ENCODE peak calls at places on chromosomes 7 and 10, in seven cellular contexts. N, P, U, W, D, M and B are unnamed samples. For H3K4me1, the result is how much of the 10 kb centered on the place peaks cover.

GRCh38 chr10:101616415-101617101 is 28.4 kb downstream of the DPCD start:
- DNase-seq in N (no peak), P (no peak), U (no peak), W (peak), D (no peak), M (peak), B (no peak)

GRCh38 chr7:71784180-71784579 is 628.0 kb downstream of the CALN1 start:
- DNase-seq in N (no peak), P (no peak), U (no peak), W (no peak), D (no peak), M (peak), B (no peak)

GRCh38 chr7:78134256-78134655 is 335.7 kb downstream of the PHTF2 start:
- DNase-seq in N (peak), P (peak), U (no peak), W (peak), D (peak), M (peak), B (peak)

GRCh38 chr7:117750612-117751563 is 122.4 kb downstream of the CTTNBP2 start:
- DNase-seq in N (no peak), P (peak), U (no peak), W (peak), D (peak), M (peak), B (peak)

GRCh38 chr10:28668363-28669226 is 8.7 kb upstream of the BAMBI start:
- DNase-seq in N (peak), P (peak), U (peak), W (no peak), D (peak), M (peak), B (peak)

GRCh38 chr7:119720541-119720940 is 552.4 kb upstream of the KCND2 start:
- DNase-seq in N (peak), P (no peak), U (no peak), W (no peak), D (peak), M (no peak), B (peak)

GRCh38 chr7:86949052-86949778 is 110.2 kb downstream of the ELAPOR2 start:
- DNase-seq in N (no peak), P (no peak), U (peak), W (no peak), D (no peak), M (peak), B (no peak)

GRCh38 chr10:110311357-110311949 is 6.7 kb upstream of the SMNDC1 start:
- DNase-seq in N (peak), P (peak), U (peak), W (peak), D (peak), M (peak), B (peak)

GRCh38 chr7:125695631-125696030 is 766.0 kb upstream of the POT1 start:
- DNase-seq in N (no peak), P (no peak), U (no peak), W (no peak), D (no peak), M (no peak), B (no peak)

GRCh38 chr7:27670177-27670576 is 7.5 kb upstream of the HIBADH start:
- DNase-seq in N (no peak), P (no peak), U (no peak), W (no peak), D (no peak), M (no peak), B (no peak)

GRCh38 chr7:55024776-55025175 is 6.0 kb downstream of the EGFR start:
- DNase-seq in N (no peak), P (no peak), U (no peak), W (no peak), D (no peak), M (no peak), B (peak)

GRCh38 chr7:73717991-73718405 is 1.5 kb downstream of the STX1A start:
- DNase-seq in N (peak), P (peak), U (no peak), W (peak), D (peak), M (no peak), B (peak)

GRCh38 chr10:128704716-128705115 is 578.5 kb upstream of the MKI67 start:
- DNase-seq in N (peak), P (no peak), U (no peak), W (no peak), D (no peak), M (no peak), B (no peak)

GRCh38 chr7:150507947-150508602 is 6.6 kb upstream of the GIMAP7 start:
- DNase-seq in N (no peak), P (no peak), U (no peak), W (no peak), D (no peak), M (no peak), B (no peak)

GRCh38 chr10:90856261-90856660 is 1.6 kb downstream of the HTR7 start:
- DNase-seq in N (peak), P (no peak), U (no peak), W (no peak), D (no peak), M (peak), B (no peak)

GRCh38 chr7:24905996-24906770 is 73.8 kb downstream of the OSBPL3 start:
- DNase-seq in N (peak), P (no peak), U (no peak), W (no peak), D (no peak), M (no peak), B (peak)

GRCh38 chr10:34491666-34492065 is 323.4 kb downstream of the PARD3 start:
- DNase-seq in N (no peak), P (no peak), U (no peak), W (no peak), D (no peak), M (no peak), B (no peak)

GRCh38 chr7:137953043-137953691 is 48.7 kb downstream of the CREB3L2 start:
- DNase-seq in N (no peak), P (peak), U (no peak), W (no peak), D (no peak), M (peak), B (peak)

GRCh38 chr10:124168581-124168980 is 75.2 kb upstream of the CHST15 start:
- DNase-seq in N (no peak), P (no peak), U (no peak), W (no peak), D (no peak), M (no peak), B (no peak)

GRCh38 chr7:48424731-48425130 is 253.5 kb downstream of the ABCA13 start:
- DNase-seq in N (peak), P (peak), U (no peak), W (peak), D (no peak), M (peak), B (peak)

GRCh38 chr10:107800061-107800460 is 635.6 kb upstream of the SORCS1 start:
- DNase-seq in N (peak), P (no peak), U (no peak), W (no peak), D (no peak), M (no peak), B (peak)

GRCh38 chr7:41882271-41882670 is 179.4 kb upstream of the INHBA start:
- DNase-seq in N (no peak), P (no peak), U (no peak), W (no peak), D (no peak), M (no peak), B (no peak)

GRCh38 chr7:75669579-75669978 is 69.2 kb downstream of the HIP1 start:
- DNase-seq in N (no peak), P (no peak), U (no peak), W (no peak), D (no peak), M (no peak), B (peak)

GRCh38 chr7:66958708-66959350 is 36.6 kb downstream of the SBDS start:
- DNase-seq in N (peak), P (no peak), U (no peak), W (no peak), D (no peak), M (no peak), B (no peak)

GRCh38 chr10:113644185-113645120 is 19.4 kb downstream of the NRAP start:
- DNase-seq in N (peak), P (peak), U (no peak), W (no peak), D (peak), M (no peak), B (peak)

GRCh38 chr7:34011711-34012110 is 106.4 kb downstream of the BMPER start:
- DNase-seq in N (no peak), P (no peak), U (no peak), W (no peak), D (no peak), M (peak), B (peak)

GRCh38 chr7:136079478-136079892 is 102.3 kb upstream of the MTPN start:
- DNase-seq in N (no peak), P (no peak), U (no peak), W (no peak), D (no peak), M (no peak), B (no peak)

GRCh38 chr10:13685885-13686284 is 99.1 kb downstream of the PRPF18 start:
- DNase-seq in N (peak), P (no peak), U (no peak), W (no peak), D (no peak), M (no peak), B (no peak)

GRCh38 chr10:61837748-61838055 is 63.8 kb upstream of the ARID5B start:
- DNase-seq in N (no peak), P (peak), U (no peak), W (no peak), D (no peak), M (no peak), B (no peak)

GRCh38 chr7:45021604-45022296 is 21.7 kb downstream of the CCM2 start:
- DNase-seq in N (peak), P (no peak), U (no peak), W (no peak), D (peak), M (no peak), B (peak)

GRCh38 chr7:31688990-31689389 is 2.0 kb downstream of the PPP1R17 start:
- DNase-seq in N (no peak), P (no peak), U (no peak), W (no peak), D (no peak), M (no peak), B (no peak)

GRCh38 chr10:117136391-117136975 is 1.6 kb downstream of the VAX1 start:
- DNase-seq in N (no peak), P (no peak), U (peak), W (no peak), D (no peak), M (peak), B (no peak)
- H3K4me1 ChIP-seq in N (under half), P (under half), U (under half), W (under half), D (under half), M (half or more), B (under half)

GRCh38 chr7:43758029-43758860 is at the start of gene BLVRA:
- DNase-seq in N (peak), P (peak), U (peak), W (no peak), D (peak), M (peak), B (peak)

GRCh38 chr7:43754596-43754995 is 3.9 kb upstream of the BLVRA start:
- DNase-seq in N (no peak), P (no peak), U (no peak), W (no peak), D (no peak), M (no peak), B (no peak)

GRCh38 chr7:43757073-43757720 is 1.3 kb upstream of the BLVRA start:
- DNase-seq in N (no peak), P (no peak), U (no peak), W (no peak), D (no peak), M (no peak), B (no peak)

GRCh38 chr7:43758861-43759683 is 592 bp downstream of the BLVRA start:
- DNase-seq in N (peak), P (peak), U (no peak), W (peak), D (peak), M (peak), B (peak)

DNA sequence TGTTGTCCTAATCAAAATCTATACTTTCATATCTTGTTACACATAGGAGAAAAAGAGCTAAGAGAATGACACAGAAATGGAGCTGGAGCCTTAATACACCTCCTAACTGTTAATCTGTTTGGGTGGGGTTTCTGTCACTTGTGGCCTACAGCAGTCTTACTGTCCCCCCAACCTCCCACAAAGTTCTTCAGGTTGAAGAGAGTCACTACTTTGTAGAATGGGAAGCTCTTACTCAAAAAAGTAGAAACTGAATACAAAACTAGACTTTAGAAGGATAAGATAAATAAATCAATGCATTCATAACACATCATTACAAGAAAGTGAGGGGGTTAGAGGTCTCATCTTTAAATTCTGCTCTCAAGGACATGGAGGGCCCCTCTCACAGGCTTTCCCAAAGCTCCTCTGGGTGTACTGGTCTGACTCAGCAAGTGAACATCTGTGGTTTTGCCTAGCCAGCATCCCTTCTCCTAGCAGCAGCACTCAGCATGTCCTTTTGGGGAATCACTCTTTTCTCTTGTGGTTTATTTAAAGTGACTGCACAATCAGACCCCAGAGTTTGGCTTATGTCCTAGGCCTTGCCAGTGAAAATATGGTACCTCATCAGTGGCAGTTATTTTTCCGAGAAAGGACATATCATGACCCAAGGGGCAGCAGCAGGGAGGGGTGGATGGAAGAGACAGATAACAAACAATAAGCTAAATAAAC is 2.0 kb upstream of the BLVRA start:
- DNase-seq in N (peak), P (no peak), U (no peak), W (no peak), D (no peak), M (no peak), B (peak)
- H3K27ac ChIP-seq in N (no peak), P (no peak), U (no peak), W (no peak), D (no peak), M (no peak), B (peak)

DNA sequence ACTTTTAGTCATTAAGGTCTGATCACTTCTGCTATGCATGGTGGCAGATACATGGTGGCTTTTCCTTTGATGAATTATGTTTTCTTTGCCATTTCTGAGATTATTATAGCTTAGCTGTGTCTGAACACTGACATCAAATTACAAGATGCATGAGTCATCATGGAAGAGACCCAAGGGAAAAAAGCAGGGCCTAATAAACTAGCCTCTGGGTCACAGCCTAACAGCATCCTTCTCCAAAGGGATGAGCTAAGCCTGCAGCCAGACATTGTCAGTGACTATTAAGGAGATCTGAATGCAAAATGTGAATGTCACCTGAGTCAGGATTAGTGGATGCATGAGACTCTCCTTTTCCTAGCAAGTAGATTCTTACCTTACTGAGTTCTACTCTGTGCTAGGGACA is 19.1 kb upstream of the OGDHL start:
- DNase-seq in N (no peak), P (no peak), U (no peak), W (no peak), D (no peak), M (no peak), B (peak)
- H2AFZ ChIP-seq in N (no peak), P (no peak), U (no peak), W (no peak), D (no peak), M (no peak), B (no peak)

GRCh38 chr7:105003275-105003674 is 10.7 kb upstream of the KMT2E start:
- DNase-seq in N (peak), P (peak), U (no peak), W (no peak), D (peak), M (no peak), B (peak)
- H3K4me1 ChIP-seq in N (under half), P (half or more), U (under half), W (half or more), D (under half), M (under half), B (half or more)

GRCh38 chr10:73646598-73647041 is 5.3 kb upstream of the MYOZ1 start:
- DNase-seq in N (no peak), P (no peak), U (peak), W (no peak), D (no peak), M (peak), B (no peak)
- H3K27ac ChIP-seq in N (no peak), P (no peak), U (no peak), W (no peak), D (no peak), M (peak), B (no peak)

DNA sequence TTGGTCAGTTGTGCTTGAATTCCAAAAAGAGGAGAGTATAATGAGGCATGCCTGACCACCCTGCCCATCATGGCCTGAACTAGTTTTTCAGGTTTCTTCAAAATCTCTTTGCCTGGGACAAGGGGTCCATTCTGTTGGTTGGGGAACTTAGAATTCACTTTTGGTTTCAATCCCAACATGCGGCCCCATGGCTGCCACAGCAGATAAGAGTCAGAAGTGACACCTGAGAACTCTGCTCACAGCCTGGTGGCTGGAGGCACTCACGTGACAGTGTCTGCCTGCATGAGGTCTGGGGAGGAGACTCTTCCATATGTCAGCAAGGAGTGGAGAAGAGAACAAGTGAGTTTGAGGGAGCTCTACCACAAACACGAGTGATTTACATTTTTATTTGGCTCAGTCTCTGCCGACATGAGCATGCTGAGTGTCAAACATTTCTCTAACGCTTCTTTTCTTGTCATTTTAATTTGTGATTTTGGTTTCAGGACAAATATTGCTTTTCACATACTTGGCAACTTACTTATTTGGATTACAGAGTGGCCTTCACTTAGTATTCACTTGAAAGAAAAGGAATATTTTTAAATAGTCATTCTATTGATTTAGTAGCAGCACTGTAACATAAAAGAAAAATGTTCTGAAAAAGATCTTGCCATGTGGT is 370.3 kb downstream of the TNS3 start:
- DNase-seq in N (no peak), P (peak), U (no peak), W (no peak), D (no peak), M (no peak), B (no peak)
- H2AFZ ChIP-seq in N (no peak), P (no peak), U (no peak), W (no peak), D (no peak), M (peak), B (no peak)

GRCh38 chr7:116525298-116525912 is 569 bp downstream of the CAV1 start:
- DNase-seq in N (peak), P (peak), U (peak), W (no peak), D (peak), M (peak), B (peak)
- H3K4me1 ChIP-seq in N (half or more), P (under half), U (under half), W (under half), D (half or more), M (under half), B (under half)

GRCh38 chr10:125375210-125375609 is 214.8 kb upstream of the CTBP2 start:
- DNase-seq in N (peak), P (no peak), U (no peak), W (no peak), D (no peak), M (peak), B (no peak)

GRCh38 chr10:125379592-125379991 is 219.2 kb upstream of the CTBP2 start:
- DNase-seq in N (no peak), P (no peak), U (no peak), W (no peak), D (no peak), M (no peak), B (no peak)

GRCh38 chr10:125373546-125373945 is 213.2 kb upstream of the CTBP2 start:
- DNase-seq in N (no peak), P (no peak), U (no peak), W (no peak), D (no peak), M (no peak), B (no peak)

GRCh38 chr10:125377368-125377767 is 217.0 kb upstream of the CTBP2 start:
- DNase-seq in N (no peak), P (no peak), U (no peak), W (no peak), D (no peak), M (no peak), B (peak)
- H3K27ac ChIP-seq in N (no peak), P (no peak), U (no peak), W (no peak), D (no peak), M (no peak), B (no peak)